ENCODE peak calls at places on chromosomes 7 and 10, in ten cellular contexts. V is neural progenitor cell, P is OCI-LY7, X is pancreas, F is cardiac muscle cell, A is cardiac fibroblast, Y is neural crest cell, K is gastrocnemius medialis, D is adrenal gland, G is AG10803. Q is an unnamed sample.

GRCh38 chr10:103614511-103615158 is 121.1 kb downstream of the NEURL1 start:
- DNase-seq in V (no peak), P (no peak), X (no peak), F (no peak), A (no peak), Y (no peak), K (no peak), D (no peak), G (peak; percentile 29), Q (no peak)

GRCh38 chr10:102247724-102248123 is 2.4 kb downstream of the GBF1 start:
- DNase-seq in V (no peak), P (no peak), X (no peak), F (no peak), A (peak; percentile 43), Y (no peak), K (no peak), D (peak; percentile 21), G (no peak), Q (no peak)

GRCh38 chr10:19731560-19731959 is 84.7 kb upstream of the PLXDC2 start:
- DNase-seq in V (no peak), P (no peak), X (no peak), F (no peak), A (no peak), Y (no peak), K (no peak), D (no peak), G (no peak), Q (no peak)

GRCh38 chr10:133135116-133135465 is 24.9 kb upstream of the KNDC1 start:
- DNase-seq in V (no peak), P (peak; percentile 47), X (no peak), F (no peak), A (no peak), Y (no peak), K (no peak), D (no peak), G (no peak), Q (no peak)

GRCh38 chr7:70695804-70696104 is 436.2 kb upstream of the GALNT17 start:
- DNase-seq in V (peak; percentile 37), P (peak; percentile 67), X (no peak), F (no peak), A (no peak), Y (no peak), K (no peak), D (no peak), G (no peak), Q (no peak)

GRCh38 chr7:13293264-13294002 is 606.0 kb downstream of the ARL4A start:
- DNase-seq in V (no peak), P (no peak), X (no peak), F (no peak), A (no peak), Y (no peak), K (no peak), D (no peak), G (no peak), Q (no peak)

GRCh38 chr7:69708857-69709256 is 110.6 kb downstream of the AUTS2 start:
- DNase-seq in V (no peak), P (no peak), X (no peak), F (peak; percentile 53), A (peak; percentile 26), Y (no peak), K (no peak), D (peak; percentile 73), G (peak; percentile 60), Q (no peak)

GRCh38 chr7:27110163-27110976 is 7.9 kb upstream of the HOXA2 start:
- DNase-seq in V (peak; percentile 67), P (no peak), X (no peak), F (no peak), A (peak; percentile 64), Y (no peak), K (no peak), D (no peak), G (peak; percentile 75), Q (peak; percentile 96)

GRCh38 chr7:104973909-104974415 is 40.0 kb upstream of the KMT2E start:
- DNase-seq in V (no peak), P (no peak), X (no peak), F (peak; percentile 92), A (peak; percentile 93), Y (no peak), K (no peak), D (no peak), G (peak; percentile 91), Q (no peak)

GRCh38 chr10:5856701-5857004 is 33.0 kb downstream of the ANKRD16 start:
- DNase-seq in V (no peak), P (no peak), X (no peak), F (no peak), A (no peak), Y (no peak), K (no peak), D (no peak), G (no peak), Q (no peak)

GRCh38 chr7:5714657-5715337 is 66.7 kb downstream of the RNF216 start:
- DNase-seq in V (no peak), P (no peak), X (no peak), F (no peak), A (no peak), Y (no peak), K (no peak), D (no peak), G (no peak), Q (no peak)

GRCh38 chr10:6232225-6232807 is 29.6 kb downstream of the PFKFB3 start:
- DNase-seq in V (no peak), P (no peak), X (no peak), F (no peak), A (no peak), Y (no peak), K (no peak), D (no peak), G (no peak), Q (no peak)

DNA sequence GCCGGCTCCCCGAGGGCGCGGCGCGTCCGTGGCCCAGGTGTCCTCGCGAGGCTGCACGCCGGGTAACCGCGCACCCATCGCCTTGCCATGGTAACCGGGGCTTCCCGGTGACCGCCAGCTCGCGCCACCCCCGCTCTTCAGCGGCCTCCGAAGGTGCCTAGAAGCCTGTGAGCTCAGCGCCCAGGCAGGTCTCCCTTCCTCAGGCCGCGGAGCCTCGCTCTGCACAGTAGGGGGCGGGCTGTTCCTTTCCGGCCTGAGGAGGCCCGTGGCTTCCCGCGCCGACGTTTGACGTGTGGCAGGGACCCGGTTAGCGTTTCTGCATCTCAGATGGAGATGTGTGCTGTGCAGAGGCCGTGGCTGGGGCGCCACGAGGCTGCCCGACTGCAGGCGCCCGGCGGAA is 117.1 kb downstream of the DYNC2I1 start:
- DNase-seq in V (peak; percentile 70), P (no peak), X (no peak), F (peak; percentile 23), A (peak; percentile 41), Y (peak; percentile 54), K (no peak), D (peak; percentile 39), G (no peak), Q (peak; percentile 46)
- TF ChIP-seq CTCF in V (peak; percentile 51), P (peak; percentile 19), X (no peak), F (peak; percentile 23), A (no peak), Y (peak; percentile 66), K (no peak), D (peak; percentile 17), G (no peak), Q (peak; percentile 30)

DNA sequence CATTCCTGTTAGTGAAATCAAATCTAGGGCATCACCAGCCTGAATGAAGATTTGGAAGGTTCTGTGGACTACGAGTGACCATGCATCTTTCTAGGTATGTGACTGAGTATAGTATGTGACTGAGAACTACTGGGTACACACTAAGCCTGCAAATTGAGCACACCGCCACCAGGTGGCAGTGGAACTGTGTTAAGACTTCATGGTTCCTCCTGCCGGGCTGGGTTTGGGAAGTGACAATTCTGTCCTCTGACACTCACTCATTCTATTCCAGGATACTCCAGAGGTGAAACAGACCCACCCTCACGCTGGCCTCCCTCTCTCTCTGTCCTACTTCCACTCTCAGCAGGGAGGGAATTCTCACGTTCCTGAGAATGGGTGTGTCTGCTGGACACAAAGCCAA is 84.0 kb upstream of the TMEM248 start:
- DNase-seq in V (peak; percentile 76), P (peak; percentile 53), X (no peak), F (peak; percentile 22), A (peak; percentile 12), Y (peak; percentile 32), K (peak; percentile 5), D (no peak), G (no peak), Q (peak; percentile 34)
- TF ChIP-seq CTCF in V (peak; percentile 65), P (peak; percentile 75), X (no peak), F (peak; percentile 25), A (peak; percentile 48), Y (peak; percentile 64), K (no peak), D (no peak), G (peak; percentile 20), Q (peak; percentile 41)

GRCh38 chr10:116686632-116687031 is 55.7 kb downstream of the HSPA12A start:
- DNase-seq in V (no peak), P (no peak), X (no peak), F (no peak), A (no peak), Y (no peak), K (no peak), D (no peak), G (no peak), Q (no peak)

GRCh38 chr10:116687633-116688032 is 54.7 kb downstream of the HSPA12A start:
- DNase-seq in V (no peak), P (no peak), X (no peak), F (peak; percentile 49), A (no peak), Y (no peak), K (no peak), D (no peak), G (no peak), Q (no peak)

GRCh38 chr10:116689096-116689495 is 53.3 kb downstream of the HSPA12A start:
- DNase-seq in V (no peak), P (no peak), X (no peak), F (no peak), A (no peak), Y (no peak), K (no peak), D (no peak), G (no peak), Q (no peak)

GRCh38 chr10:116689744-116690143 is 52.6 kb downstream of the HSPA12A start:
- DNase-seq in V (no peak), P (no peak), X (no peak), F (no peak), A (no peak), Y (no peak), K (no peak), D (no peak), G (no peak), Q (no peak)

GRCh38 chr10:116688241-116688711 is 54.1 kb downstream of the HSPA12A start:
- DNase-seq in V (no peak), P (no peak), X (no peak), F (peak; percentile 86), A (peak; percentile 79), Y (no peak), K (no peak), D (no peak), G (peak; percentile 52), Q (no peak)
- TF ChIP-seq CTCF in V (no peak), P (no peak), X (no peak), F (no peak), A (no peak), Y (no peak), K (no peak), D (no peak), G (no peak), Q (no peak)

DNA sequence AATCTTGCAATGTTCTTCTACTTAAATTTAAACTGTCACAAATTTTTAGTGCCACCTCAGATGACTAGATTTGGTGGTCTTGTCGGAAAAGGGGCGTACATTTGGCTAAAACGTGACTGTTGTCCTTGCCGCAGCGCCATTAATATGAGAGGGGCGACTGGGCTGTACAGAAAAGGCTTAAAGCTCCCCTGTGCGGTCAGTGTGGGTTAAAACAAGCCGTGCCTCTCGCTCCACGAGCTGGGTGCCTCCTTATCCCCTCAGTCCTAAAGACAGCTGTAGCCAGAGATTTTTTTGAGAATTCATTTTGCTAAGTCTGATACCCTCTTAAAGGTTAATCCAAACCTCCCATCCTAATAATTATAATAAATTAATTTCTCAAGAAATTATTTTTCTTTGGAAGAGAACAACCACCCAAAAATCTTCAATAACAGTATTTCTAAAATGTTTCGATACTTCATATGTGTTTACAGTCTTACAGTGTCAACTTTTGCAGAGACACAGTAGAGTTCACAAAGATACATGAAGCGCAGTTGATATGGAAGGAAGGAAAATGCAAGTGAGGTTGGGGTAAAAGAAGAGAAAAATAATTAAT is 68.6 kb downstream of the C7orf25 start:
- DNase-seq in V (peak; percentile 78), P (peak; percentile 28), X (no peak), F (peak; percentile 65), A (peak; percentile 57), Y (peak; percentile 42), K (peak; percentile 23), D (peak; percentile 37), G (peak; percentile 46), Q (peak; percentile 59)
- TF ChIP-seq CTCF in V (peak; percentile 71), P (peak; percentile 63), X (peak; percentile 17), F (peak; percentile 71), A (peak; percentile 68), Y (peak; percentile 76), K (no peak), D (peak; percentile 39), G (peak; percentile 69), Q (peak; percentile 58)